ENCODE peak calls at places on chromosome 3, in five cellular contexts. L is anterior cingulate cortex, O is sigmoid colon, D is NCI-H2081, M is NCI-H1417. E is an unnamed sample.

GRCh38 chr3:176855901-176856486 is 341.3 kb downstream of the TBL1XR1 start:
- DNase-seq in M (no peak), D (no peak), O (no peak), L (no peak), E (no peak)

GRCh38 chr3:132606085-132606484 is 9.0 kb downstream of the ACKR4 start:
- DNase-seq in L (no peak), M (no peak), O (no peak), D (no peak), E (no peak)

GRCh38 chr3:55484191-55484644 is 2.9 kb downstream of the WNT5A start:
- DNase-seq in M (no peak), D (no peak), O (no peak), L (no peak), E (no peak)

GRCh38 chr3:143973352-143974021 is 1.9 kb downstream of the DIPK2A start:
- DNase-seq in O (no peak), M (peak; percentile 67), L (no peak), D (no peak), E (no peak)

GRCh38 chr3:140585828-140586227 is 92.0 kb upstream of the TRIM42 start:
- DNase-seq in D (no peak), L (no peak), O (no peak), M (no peak), E (no peak)

GRCh38 chr3:126245811-126246727 is 65.7 kb upstream of the ALDH1L1 start:
- DNase-seq in O (peak; percentile 82), L (no peak), D (peak; percentile 15), M (peak; percentile 26), E (peak; percentile 12)

GRCh38 chr3:188320757-188321156 is 166.8 kb downstream of the LPP start:
- DNase-seq in D (no peak), O (no peak), M (no peak), L (no peak), E (no peak)

GRCh38 chr3:152960684-152961083 is 125.8 kb downstream of the P2RY1 start:
- DNase-seq in D (no peak), M (no peak), O (no peak), L (no peak), E (no peak)

GRCh38 chr3:45035441-45036301 is 9.6 kb downstream of the CLEC3B start:
- DNase-seq in O (peak; percentile 79), L (no peak), M (no peak), D (no peak), E (no peak)

GRCh38 chr3:130709671-130710070 is 37.0 kb downstream of the PIK3R4 start:
- DNase-seq in L (no peak), D (no peak), O (no peak), M (no peak), E (no peak)

E was measured in NCI-H1092.